ENCODE peak calls at places on chromosomes 3 and 15, in five cellular contexts. One of them, this sample, is unnamed.
A peak's percentile ranks its signal among the peaks of the same experiment; 100 is the strongest.

GRCh38 chr15:85403745-85404144 is 23.3 kb downstream of the AKAP13 start:
- DNase-seq in EL: peak; percentile 81
- DNase-seq in midbrain: no peak
- DNase-seq in posterior vena cava: no peak
- DNase-seq in effector memory CD8-positive, alpha-beta T cell: no peak
- DNase-seq in this sample: no peak

GRCh38 chr3:32177702-32178198 is 60.7 kb upstream of the CMTM8 start:
- DNase-seq in midbrain: peak; percentile 8
- DNase-seq in posterior vena cava: no peak
- DNase-seq in effector memory CD8-positive, alpha-beta T cell: peak; percentile 38
- DNase-seq in EL: peak; percentile 76
- DNase-seq in this sample: peak; percentile 83

GRCh38 chr15:38038659-38039442 is 104.4 kb downstream of the TMCO5A start:
- DNase-seq in effector memory CD8-positive, alpha-beta T cell: no peak
- DNase-seq in posterior vena cava: no peak
- DNase-seq in EL: peak; percentile 83
- DNase-seq in midbrain: no peak
- DNase-seq in this sample: no peak

GRCh38 chr15:59918994-59919951 is 84.8 kb upstream of the FOXB1 start:
- DNase-seq in midbrain: no peak
- DNase-seq in effector memory CD8-positive, alpha-beta T cell: no peak
- DNase-seq in EL: peak; percentile 63
- DNase-seq in posterior vena cava: no peak
- DNase-seq in this sample: peak; percentile 36

GRCh38 chr3:62559831-62560445 is 186.6 kb upstream of the FEZF2 start:
- DNase-seq in effector memory CD8-positive, alpha-beta T cell: no peak
- DNase-seq in EL: peak; percentile 16
- DNase-seq in midbrain: peak; percentile 20
- DNase-seq in posterior vena cava: no peak
- DNase-seq in this sample: no peak

GRCh38 chr3:89145995-89146394 is 38.6 kb downstream of the EPHA3 start:
- DNase-seq in posterior vena cava: no peak
- DNase-seq in EL: peak; percentile 44
- DNase-seq in effector memory CD8-positive, alpha-beta T cell: no peak
- DNase-seq in midbrain: no peak
- DNase-seq in this sample: peak; percentile 9

GRCh38 chr3:100213891-100214573 is 46.8 kb upstream of the TBC1D23 start:
- DNase-seq in EL: no peak
- DNase-seq in posterior vena cava: no peak
- DNase-seq in midbrain: no peak
- DNase-seq in effector memory CD8-positive, alpha-beta T cell: no peak
- DNase-seq in this sample: no peak

GRCh38 chr3:165170236-165170635 is 25.9 kb downstream of the SLITRK3 start:
- DNase-seq in EL: no peak
- DNase-seq in midbrain: no peak
- DNase-seq in effector memory CD8-positive, alpha-beta T cell: no peak
- DNase-seq in posterior vena cava: no peak
- DNase-seq in this sample: no peak

GRCh38 chr15:39582286-39582976 is 1.6 kb downstream of the THBS1 start:
- DNase-seq in EL: peak; percentile 63
- DNase-seq in posterior vena cava: peak; percentile 89
- DNase-seq in effector memory CD8-positive, alpha-beta T cell: no peak
- DNase-seq in midbrain: no peak
- DNase-seq in this sample: no peak

This sample was measured in Calu3.